ENCODE peak calls at places on chromosomes 3 and 15, in eight cellular contexts. D is H54, I is GM12878, T is A549, J is heart left ventricle, C is ovary, H is lower leg skin, F is breast epithelium. G is an unnamed sample.

GRCh38 chr3:42827654-42828053 is 18.4 kb downstream of the ACKR2 start:
- DNase-seq in D (no peak), I (no peak), T (no peak), J (no peak), C (no peak), H (no peak), F (no peak), G (no peak)

GRCh38 chr3:149487598-149488197 is 13.2 kb downstream of the TM4SF4 start:
- DNase-seq in D (no peak), I (no peak), T (no peak), J (no peak), C (no peak), H (no peak), F (no peak), G (no peak)

GRCh38 chr3:111521881-111522280 is 20.1 kb upstream of the CD96 start:
- DNase-seq in D (no peak), I (no peak), T (no peak), J (no peak), C (no peak), H (no peak), F (no peak), G (no peak)

GRCh38 chr15:45134682-45135604 is 5.1 kb downstream of the DUOX1 start:
- DNase-seq in D (no peak), I (no peak), T (no peak), J (peak), C (no peak), H (no peak), F (no peak), G (peak)

GRCh38 chr3:41690766-41691563 is 270.9 kb downstream of the ULK4 start:
- DNase-seq in D (no peak), I (no peak), T (no peak), J (no peak), C (no peak), H (no peak), F (no peak), G (no peak)

GRCh38 chr15:39704684-39705083 is 78.0 kb downstream of the FSIP1 start:
- DNase-seq in D (no peak), I (no peak), T (no peak), J (no peak), C (no peak), H (no peak), F (no peak), G (no peak)

GRCh38 chr3:128076783-128077624 is 24.8 kb downstream of the SEC61A1 start:
- DNase-seq in D (no peak), I (no peak), T (no peak), J (no peak), C (no peak), H (no peak), F (no peak), G (no peak)

GRCh38 chr3:150547045-150547753 is 612 bp downstream of the EIF2A start:
- DNase-seq in D (no peak), I (no peak), T (no peak), J (no peak), C (no peak), H (no peak), F (no peak), G (no peak)

GRCh38 chr15:91291673-91292072 is 191.6 kb downstream of the SV2B start:
- DNase-seq in D (no peak), I (no peak), T (no peak), J (no peak), C (no peak), H (no peak), F (no peak), G (no peak)

GRCh38 chr3:27656790-27657189 is 65.3 kb downstream of the EOMES start:
- DNase-seq in D (no peak), I (no peak), T (no peak), J (no peak), C (no peak), H (no peak), F (no peak), G (no peak)

GRCh38 chr3:30397030-30397429 is 209.4 kb upstream of the TGFBR2 start:
- DNase-seq in D (no peak), I (no peak), T (no peak), J (no peak), C (no peak), H (no peak), F (no peak), G (no peak)

GRCh38 chr15:45197512-45197911 is 9.7 kb upstream of the SHF start:
- DNase-seq in D (no peak), I (no peak), T (no peak), J (no peak), C (no peak), H (no peak), F (no peak), G (no peak)

GRCh38 chr3:46860381-46861292 is 2.6 kb downstream of the MYL3 start:
- DNase-seq in D (no peak), I (no peak), T (no peak), J (peak), C (peak), H (no peak), F (peak), G (peak)

GRCh38 chr3:17307482-17307881 is 422.7 kb downstream of the PLCL2 start:
- DNase-seq in D (no peak), I (no peak), T (no peak), J (no peak), C (no peak), H (no peak), F (no peak), G (no peak)

GRCh38 chr3:152511904-152512303 is 243.2 kb downstream of the MBNL1 start:
- DNase-seq in D (no peak), I (peak), T (no peak), J (no peak), C (no peak), H (no peak), F (no peak), G (no peak)

GRCh38 chr15:73988075-73988969 is 3.8 kb downstream of the STOML1 start:
- DNase-seq in D (no peak), I (no peak), T (no peak), J (no peak), C (no peak), H (no peak), F (no peak), G (no peak)

GRCh38 chr3:124918524-124918923 is 16.0 kb downstream of the MUC13 start:
- DNase-seq in D (no peak), I (no peak), T (no peak), J (no peak), C (no peak), H (no peak), F (no peak), G (no peak)

GRCh38 chr3:100893590-100893989 is 99.6 kb downstream of the ABI3BP start:
- DNase-seq in D (no peak), I (no peak), T (no peak), J (no peak), C (no peak), H (no peak), F (no peak), G (peak)

GRCh38 chr3:111936967-111937366 is 41.9 kb upstream of the ABHD10 start:
- DNase-seq in D (no peak), I (no peak), T (no peak), J (no peak), C (no peak), H (no peak), F (no peak), G (no peak)

GRCh38 chr15:95646484-95646883 is 684.0 kb upstream of the NR2F2 start:
- DNase-seq in D (no peak), I (no peak), T (no peak), J (no peak), C (no peak), H (no peak), F (no peak), G (no peak)

GRCh38 chr15:75346796-75347221 is at the start of gene NEIL1:
- DNase-seq in D (no peak), I (no peak), T (no peak), J (no peak), C (peak), H (no peak), F (no peak), G (peak)

GRCh38 chr15:57395292-57395691 is 19.0 kb downstream of the CGNL1 start:
- DNase-seq in D (peak), I (peak), T (no peak), J (no peak), C (no peak), H (no peak), F (no peak), G (peak)

GRCh38 chr3:85313380-85313779 is 354.6 kb downstream of the CADM2 start:
- DNase-seq in D (no peak), I (no peak), T (no peak), J (no peak), C (no peak), H (no peak), F (no peak), G (no peak)

GRCh38 chr3:196800742-196801141 is 61.1 kb downstream of the PAK2 start:
- DNase-seq in D (no peak), I (no peak), T (no peak), J (no peak), C (no peak), H (no peak), F (no peak), G (no peak)

GRCh38 chr15:66565731-66566130 is at the start of gene LCTL:
- DNase-seq in D (peak), I (no peak), T (no peak), J (no peak), C (no peak), H (no peak), F (no peak), G (no peak)

GRCh38 chr15:48025118-48025517 is 95.7 kb upstream of the SLC24A5 start:
- DNase-seq in D (no peak), I (no peak), T (no peak), J (no peak), C (no peak), H (no peak), F (no peak), G (no peak)

GRCh38 chr15:58951388-58952060 is 18.0 kb upstream of the SLTM start:
- DNase-seq in D (no peak), I (no peak), T (no peak), J (no peak), C (no peak), H (no peak), F (no peak), G (no peak)

GRCh38 chr3:173719585-173719984 is 322.0 kb downstream of the NLGN1 start:
- DNase-seq in D (no peak), I (no peak), T (no peak), J (no peak), C (no peak), H (no peak), F (no peak), G (no peak)

GRCh38 chr3:66442254-66443249 is 58.3 kb downstream of the LRIG1 start:
- DNase-seq in D (peak), I (no peak), T (no peak), J (peak), C (peak), H (peak), F (no peak), G (peak)

GRCh38 chr15:34119291-34119690 is 17.4 kb downstream of the PGBD4 start:
- DNase-seq in D (no peak), I (no peak), T (no peak), J (no peak), C (no peak), H (no peak), F (no peak), G (no peak)

GRCh38 chr15:37873336-37873735 is 61.1 kb upstream of the TMCO5A start:
- DNase-seq in D (no peak), I (no peak), T (no peak), J (no peak), C (no peak), H (no peak), F (no peak), G (no peak)

GRCh38 chr3:74630602-74631001 is 16.1 kb upstream of the CNTN3 start:
- DNase-seq in D (no peak), I (no peak), T (no peak), J (no peak), C (no peak), H (no peak), F (no peak), G (no peak)

GRCh38 chr3:188179006-188179966 is 25.3 kb downstream of the LPP start:
- DNase-seq in D (no peak), I (no peak), T (no peak), J (peak), C (peak), H (peak), F (no peak), G (peak)

GRCh38 chr3:136532766-136533165 is 219.4 kb downstream of the STAG1 start:
- DNase-seq in D (no peak), I (no peak), T (no peak), J (no peak), C (no peak), H (no peak), F (no peak), G (no peak)

GRCh38 chr3:44130249-44130648 is 111.4 kb upstream of the TOPAZ1 start:
- DNase-seq in D (no peak), I (no peak), T (no peak), J (no peak), C (no peak), H (no peak), F (no peak), G (no peak)

GRCh38 chr3:56988874-56989433 is 71.5 kb upstream of the SPATA12 start:
- DNase-seq in D (peak), I (no peak), T (peak), J (peak), C (peak), H (peak), F (peak), G (peak)

GRCh38 chr3:56986347-56986746 is 74.1 kb upstream of the SPATA12 start:
- DNase-seq in D (no peak), I (no peak), T (no peak), J (no peak), C (no peak), H (no peak), F (no peak), G (no peak)

GRCh38 chr3:56985460-56986327 is 74.8 kb upstream of the SPATA12 start:
- DNase-seq in D (no peak), I (no peak), T (no peak), J (no peak), C (no peak), H (no peak), F (no peak), G (no peak)

GRCh38 chr3:56988458-56988857 is 72.0 kb upstream of the SPATA12 start:
- DNase-seq in D (no peak), I (no peak), T (no peak), J (no peak), C (no peak), H (no peak), F (no peak), G (no peak)

DNA sequence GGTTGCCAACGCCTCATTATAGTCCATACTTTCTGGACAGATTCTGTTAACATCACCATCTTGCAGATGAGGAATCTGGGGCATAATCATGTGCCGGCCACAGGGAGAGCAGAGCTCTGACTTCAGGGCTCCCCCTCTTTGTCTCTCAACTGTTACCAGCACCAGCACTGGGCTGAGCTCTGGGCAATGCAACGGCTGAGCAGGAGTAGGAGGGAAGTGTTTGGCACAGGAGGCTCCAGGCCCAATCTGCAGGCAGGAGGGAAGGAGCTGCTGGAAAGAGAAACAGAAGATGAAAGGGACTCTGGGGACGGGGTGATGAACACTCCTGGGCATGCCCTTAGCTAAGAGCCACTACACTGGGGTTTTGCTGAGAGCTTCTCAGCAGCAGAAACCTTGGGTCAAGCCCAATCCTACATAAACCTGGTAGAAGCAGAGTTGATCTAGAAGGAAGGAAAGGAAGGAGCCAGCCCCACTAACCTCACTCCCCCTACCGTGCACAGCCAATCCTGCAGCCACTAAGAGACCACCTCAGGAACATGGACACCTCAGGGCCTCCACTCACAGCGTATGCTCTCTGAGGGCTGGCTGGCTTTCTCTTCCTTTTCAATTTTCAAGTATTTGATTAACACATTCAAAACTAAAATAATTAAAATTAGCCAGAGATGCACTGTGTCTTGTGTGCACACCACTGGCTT is 73.1 kb upstream of the SPATA12 start:
- DNase-seq in D (no peak), I (no peak), T (no peak), J (no peak), C (no peak), H (no peak), F (no peak), G (peak)
- TF ChIP-seq POLR2A in D (no peak), I (no peak), T (no peak), J (no peak), C (no peak), H (no peak), F (no peak), G (no peak)

GRCh38 chr15:63600646-63601025 is 3.4 kb downstream of the FBXL22 start:
- DNase-seq in D (no peak), I (peak), T (peak), J (peak), C (peak), H (peak), F (peak), G (peak)
- TF ChIP-seq POLR2A in D (peak), I (peak), T (peak), J (no peak), C (peak), H (no peak), F (peak), G (peak)

GRCh38 chr3:171970301-171970788 is 69.0 kb upstream of the FNDC3B start:
- DNase-seq in D (no peak), I (no peak), T (no peak), J (no peak), C (no peak), H (no peak), F (no peak), G (no peak)

GRCh38 chr3:171967932-171968678 is 71.3 kb upstream of the FNDC3B start:
- DNase-seq in D (no peak), I (no peak), T (no peak), J (no peak), C (no peak), H (no peak), F (no peak), G (no peak)

GRCh38 chr3:171966533-171967136 is 72.7 kb upstream of the FNDC3B start:
- DNase-seq in D (no peak), I (no peak), T (peak), J (no peak), C (no peak), H (no peak), F (no peak), G (no peak)

GRCh38 chr3:171965088-171965712 is 74.2 kb upstream of the FNDC3B start:
- DNase-seq in D (no peak), I (no peak), T (no peak), J (no peak), C (no peak), H (no peak), F (no peak), G (no peak)

DNA sequence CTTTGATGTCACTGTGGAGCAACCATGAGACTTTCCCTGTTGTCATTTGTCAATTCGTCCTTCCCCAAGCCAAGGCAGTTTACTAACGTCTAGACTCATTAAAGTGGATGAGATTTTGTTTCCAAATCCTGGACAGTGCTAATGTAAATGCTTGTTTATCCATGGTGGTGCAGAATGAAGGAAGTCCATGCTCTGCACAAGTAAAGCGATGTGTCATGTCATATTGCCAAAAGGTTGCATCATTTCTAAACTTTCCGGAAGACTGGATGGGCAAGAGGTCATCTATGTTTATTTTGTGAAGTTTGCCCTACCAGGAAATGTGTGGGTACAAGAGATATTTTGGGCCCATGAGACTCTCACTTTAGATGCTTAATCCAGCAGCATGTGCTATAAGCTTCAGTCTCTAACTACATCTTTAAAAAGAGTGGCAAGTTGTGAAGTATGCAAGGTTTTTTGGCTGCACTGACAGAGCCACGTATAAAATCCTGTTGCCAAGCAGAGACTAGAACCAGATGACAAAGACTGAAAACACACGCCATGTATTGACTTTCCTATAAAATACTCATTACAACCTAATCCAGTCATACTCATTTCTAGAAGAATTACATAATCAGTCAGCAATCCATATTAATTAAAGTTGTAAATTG is 72.1 kb upstream of the FNDC3B start:
- DNase-seq in D (peak), I (no peak), T (peak), J (no peak), C (no peak), H (peak), F (no peak), G (no peak)
- TF ChIP-seq POLR2A in D (no peak), I (no peak), T (no peak), J (no peak), C (no peak), H (no peak), F (no peak), G (no peak)

GRCh38 chr15:78906310-78906608 is 33.6 kb downstream of the MORF4L1 start:
- DNase-seq in D (peak), I (no peak), T (no peak), J (peak), C (no peak), H (no peak), F (no peak), G (peak)
- TF ChIP-seq POLR2A in D (no peak), I (no peak), T (no peak), J (no peak), C (no peak), H (no peak), F (no peak), G (no peak)

DNA sequence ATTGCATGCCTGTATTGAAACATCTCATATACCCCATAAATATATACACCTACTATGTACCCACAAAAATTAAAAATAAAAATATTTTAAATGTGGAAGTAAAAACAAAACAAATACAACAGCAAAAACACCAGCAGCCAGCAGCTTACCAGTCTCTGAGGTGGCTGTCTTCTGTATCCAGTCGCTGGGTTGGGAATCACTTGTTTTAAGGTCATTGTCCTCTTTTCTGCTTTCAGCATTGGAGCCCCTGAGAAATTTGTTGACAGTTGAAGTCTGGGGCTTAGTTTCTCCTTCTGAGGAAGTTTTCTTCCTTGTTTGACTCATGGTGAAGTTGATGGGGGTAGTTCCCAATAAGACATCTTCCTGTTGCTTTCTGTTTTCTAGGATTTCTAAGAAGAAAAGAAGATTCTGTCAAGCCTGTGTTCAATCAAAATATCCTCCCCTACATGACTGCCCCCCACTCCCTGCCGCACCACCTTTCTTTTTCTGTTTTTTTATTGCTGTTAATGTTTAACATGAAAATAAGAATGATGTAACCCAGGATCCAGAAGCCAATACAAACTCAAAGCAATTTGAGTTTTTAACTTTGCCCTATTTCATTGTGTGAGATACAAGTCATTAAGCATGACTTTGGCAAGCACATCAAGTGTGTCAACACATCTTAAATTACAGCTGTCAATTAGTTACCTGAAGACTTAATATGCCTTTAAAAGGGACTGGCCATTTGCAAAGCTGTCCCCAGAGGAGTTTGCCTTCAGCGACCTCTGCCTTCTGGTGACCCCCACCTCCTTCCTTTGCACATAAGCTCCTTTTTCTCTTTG is at the start of gene LRRC31:
- DNase-seq in D (no peak), I (no peak), T (no peak), J (no peak), C (no peak), H (no peak), F (no peak), G (no peak)
- TF ChIP-seq POLR2A in D (no peak), I (no peak), T (no peak), J (no peak), C (no peak), H (no peak), F (no peak), G (no peak)

GRCh38 chr3:7305561-7305960 is 444.6 kb downstream of the GRM7 start:
- DNase-seq in D (no peak), I (no peak), T (no peak), J (no peak), C (no peak), H (no peak), F (no peak), G (no peak)
- TF ChIP-seq POLR2A in D (no peak), I (no peak), T (no peak), J (no peak), C (no peak), H (no peak), F (no peak), G (no peak)

GRCh38 chr15:90184119-90184785 is 16.9 kb upstream of the SEMA4B start:
- DNase-seq in D (peak), I (peak), T (peak), J (peak), C (peak), H (peak), F (peak), G (peak)
- TF ChIP-seq POLR2A in D (peak), I (peak), T (peak), J (no peak), C (no peak), H (no peak), F (no peak), G (no peak)

G was measured in thyroid gland.